ENCODE peak calls at places on chromosomes 16 and 17, in eight cellular contexts. One of them, this sample, is unnamed.

GRCh38 chr16:67666538-67667433 is at the start of the genes C16orf86 and ENKD1:
- DNase-seq in cardiac fibroblast: peak
- DNase-seq in ovary: peak
- DNase-seq in tibial artery: peak
- DNase-seq in endothelial cell: peak
- DNase-seq in stomach: peak
- DNase-seq in HFF-Myc: no peak
- DNase-seq in fibroblast of pulmonary artery: peak
- DNase-seq in this sample: peak

GRCh38 chr16:50326835-50327465 is 41.8 kb downstream of the BRD7 start:
- DNase-seq in fibroblast of pulmonary artery: peak
- DNase-seq in stomach: no peak
- DNase-seq in cardiac fibroblast: peak
- DNase-seq in HFF-Myc: no peak
- DNase-seq in tibial artery: no peak
- DNase-seq in ovary: no peak
- DNase-seq in endothelial cell: no peak
- DNase-seq in this sample: no peak

GRCh38 chr16:12484987-12485386 is 318.7 kb downstream of the CPPED1 start:
- DNase-seq in fibroblast of pulmonary artery: no peak
- DNase-seq in endothelial cell: no peak
- DNase-seq in ovary: no peak
- DNase-seq in stomach: peak
- DNase-seq in tibial artery: no peak
- DNase-seq in cardiac fibroblast: no peak
- DNase-seq in HFF-Myc: no peak
- DNase-seq in this sample: no peak

GRCh38 chr17:80720624-80721577 is 176.3 kb downstream of the RPTOR start:
- DNase-seq in tibial artery: no peak
- DNase-seq in fibroblast of pulmonary artery: peak
- DNase-seq in ovary: no peak
- DNase-seq in stomach: peak
- DNase-seq in HFF-Myc: no peak
- DNase-seq in cardiac fibroblast: peak
- DNase-seq in endothelial cell: peak
- DNase-seq in this sample: no peak

GRCh38 chr17:65022751-65023421 is 33.7 kb downstream of the GNA13 start:
- DNase-seq in HFF-Myc: peak
- DNase-seq in endothelial cell: no peak
- DNase-seq in cardiac fibroblast: peak
- DNase-seq in tibial artery: no peak
- DNase-seq in ovary: no peak
- DNase-seq in stomach: no peak
- DNase-seq in fibroblast of pulmonary artery: peak
- DNase-seq in this sample: peak

GRCh38 chr17:81129289-81129688 is 36.0 kb upstream of the PVALEF start:
- DNase-seq in endothelial cell: no peak
- DNase-seq in tibial artery: no peak
- DNase-seq in stomach: no peak
- DNase-seq in HFF-Myc: no peak
- DNase-seq in ovary: no peak
- DNase-seq in fibroblast of pulmonary artery: no peak
- DNase-seq in cardiac fibroblast: no peak
- DNase-seq in this sample: no peak

GRCh38 chr16:47317465-47318240 is 143.2 kb downstream of the ITFG1 start:
- DNase-seq in stomach: no peak
- DNase-seq in HFF-Myc: no peak
- DNase-seq in endothelial cell: no peak
- DNase-seq in ovary: no peak
- DNase-seq in fibroblast of pulmonary artery: no peak
- DNase-seq in tibial artery: no peak
- DNase-seq in cardiac fibroblast: no peak
- DNase-seq in this sample: no peak

GRCh38 chr17:20010099-20010863 is 1.1 kb downstream of the SPECC1 start:
- DNase-seq in cardiac fibroblast: peak
- DNase-seq in HFF-Myc: no peak
- DNase-seq in ovary: peak
- DNase-seq in tibial artery: peak
- DNase-seq in endothelial cell: peak
- DNase-seq in stomach: peak
- DNase-seq in fibroblast of pulmonary artery: peak
- DNase-seq in this sample: peak

GRCh38 chr17:1413281-1413791 is 13.3 kb upstream of the YWHAE start:
- DNase-seq in fibroblast of pulmonary artery: peak
- DNase-seq in cardiac fibroblast: peak
- DNase-seq in ovary: peak
- DNase-seq in HFF-Myc: peak
- DNase-seq in stomach: peak
- DNase-seq in endothelial cell: no peak
- DNase-seq in tibial artery: peak
- DNase-seq in this sample: peak

GRCh38 chr16:49382916-49383315 is 9.3 kb downstream of the C16orf78 start:
- DNase-seq in stomach: no peak
- DNase-seq in cardiac fibroblast: no peak
- DNase-seq in HFF-Myc: no peak
- DNase-seq in tibial artery: no peak
- DNase-seq in fibroblast of pulmonary artery: no peak
- DNase-seq in ovary: no peak
- DNase-seq in endothelial cell: peak
- DNase-seq in this sample: no peak

GRCh38 chr17:31413871-31414589 is 22.6 kb downstream of the RAB11FIP4 start:
- DNase-seq in cardiac fibroblast: peak
- DNase-seq in HFF-Myc: peak
- DNase-seq in ovary: no peak
- DNase-seq in fibroblast of pulmonary artery: peak
- DNase-seq in endothelial cell: no peak
- DNase-seq in tibial artery: no peak
- DNase-seq in stomach: no peak
- DNase-seq in this sample: peak

GRCh38 chr17:15659663-15660062 is 24.4 kb downstream of the TRIM16 start:
- DNase-seq in endothelial cell: no peak
- DNase-seq in cardiac fibroblast: peak
- DNase-seq in stomach: peak
- DNase-seq in tibial artery: no peak
- DNase-seq in HFF-Myc: no peak
- DNase-seq in ovary: no peak
- DNase-seq in fibroblast of pulmonary artery: peak
- DNase-seq in this sample: no peak

DNA sequence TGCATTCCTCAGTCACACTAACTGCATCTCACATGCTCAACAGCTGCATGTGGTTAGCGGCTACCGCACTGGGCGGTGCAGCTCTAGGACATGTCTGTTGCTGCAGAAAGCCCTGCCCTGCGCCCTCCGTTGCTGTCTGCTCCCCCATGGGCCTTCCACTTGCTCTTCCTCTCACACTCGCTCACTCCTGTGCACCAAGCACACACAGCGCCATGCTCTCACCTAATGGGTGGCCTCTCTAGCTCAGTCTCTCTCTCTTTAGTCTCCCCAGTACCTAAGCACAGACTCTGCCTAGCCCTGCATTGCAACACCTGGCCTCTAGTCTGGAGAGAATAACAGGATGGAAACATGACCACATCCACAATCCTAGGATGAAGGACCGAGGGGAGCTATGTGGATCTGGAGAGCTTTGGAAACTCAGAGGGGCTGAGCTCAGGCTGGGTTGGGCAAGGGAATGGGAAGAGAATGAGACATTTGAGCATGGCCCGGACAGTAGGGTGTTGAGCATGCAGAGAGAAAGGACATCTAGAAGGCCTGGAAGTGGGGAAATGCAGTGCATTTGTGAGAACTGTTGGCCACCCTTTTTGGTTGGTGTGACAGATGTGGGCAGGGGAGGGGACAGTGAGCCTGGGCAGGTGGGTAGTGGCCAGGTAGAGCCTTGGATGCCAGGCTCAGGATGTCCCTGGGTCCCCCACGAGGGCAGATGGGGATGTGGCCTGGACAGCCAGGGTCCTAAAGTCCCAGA is 16.0 kb downstream of the SGCA start:
- DNase-seq in endothelial cell: no peak
- DNase-seq in stomach: no peak
- DNase-seq in HFF-Myc: no peak
- DNase-seq in tibial artery: no peak
- DNase-seq in cardiac fibroblast: peak
- DNase-seq in fibroblast of pulmonary artery: peak
- DNase-seq in ovary: no peak
- DNase-seq in this sample: no peak
- TF ChIP-seq CTCF in endothelial cell: no peak
- TF ChIP-seq CTCF in stomach: no peak
- TF ChIP-seq CTCF in HFF-Myc: peak
- TF ChIP-seq CTCF in tibial artery: no peak
- TF ChIP-seq CTCF in cardiac fibroblast: no peak
- TF ChIP-seq CTCF in fibroblast of pulmonary artery: no peak
- TF ChIP-seq CTCF in ovary: no peak
- TF ChIP-seq CTCF in this sample: peak

DNA sequence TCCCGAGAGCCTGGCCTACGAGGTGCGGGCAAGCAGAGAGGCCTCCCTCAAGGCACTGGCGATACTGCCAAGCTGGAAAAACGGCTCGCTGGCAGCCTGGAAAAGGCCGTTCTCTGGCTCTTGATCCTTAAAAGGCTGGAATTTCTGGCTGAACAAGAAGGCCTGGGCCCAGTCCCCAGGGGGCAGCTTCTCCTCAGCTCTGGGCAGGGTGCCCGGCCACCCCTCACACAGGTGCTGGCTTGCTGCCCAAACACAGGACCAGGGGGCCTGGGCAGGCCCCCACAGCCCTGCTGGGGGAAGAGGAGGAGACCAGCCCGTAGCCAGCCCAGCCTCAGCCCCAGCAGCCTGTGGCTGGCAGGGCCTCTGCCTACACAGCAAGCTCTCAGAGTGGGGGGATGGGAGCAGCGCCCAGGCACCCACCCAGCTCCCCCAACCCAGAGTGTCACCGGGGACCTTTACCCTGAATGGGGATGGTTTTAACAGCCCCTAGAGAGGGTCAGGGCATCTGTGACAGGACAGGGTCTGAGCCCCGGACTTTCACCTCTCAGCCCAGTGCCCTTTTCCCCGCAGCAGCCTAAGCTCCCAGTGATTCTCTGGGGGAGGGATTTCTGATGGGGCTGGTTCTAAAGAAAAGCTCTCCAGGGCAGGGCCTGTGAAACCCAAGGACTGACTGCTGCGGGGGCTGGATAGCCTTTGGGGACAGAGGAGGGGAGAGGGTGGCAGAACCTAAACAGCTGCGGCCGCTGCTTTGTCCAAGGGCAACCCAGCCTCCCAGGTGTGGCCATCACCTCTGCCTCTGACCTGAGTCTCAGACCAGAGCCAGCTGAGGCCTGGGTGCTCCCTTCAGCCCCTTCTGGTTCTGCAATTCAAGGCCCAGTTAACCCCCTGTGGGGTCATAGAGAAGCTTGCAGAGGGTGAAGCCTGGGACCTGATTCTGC is 38.6 kb upstream of the TOB1 start:
- DNase-seq in HFF-Myc: no peak
- DNase-seq in ovary: peak
- DNase-seq in tibial artery: peak
- DNase-seq in stomach: peak
- DNase-seq in endothelial cell: no peak
- DNase-seq in fibroblast of pulmonary artery: no peak
- DNase-seq in cardiac fibroblast: peak
- DNase-seq in this sample: no peak
- TF ChIP-seq CTCF in HFF-Myc: no peak
- TF ChIP-seq CTCF in ovary: no peak
- TF ChIP-seq CTCF in tibial artery: no peak
- TF ChIP-seq CTCF in stomach: no peak
- TF ChIP-seq CTCF in endothelial cell: no peak
- TF ChIP-seq CTCF in fibroblast of pulmonary artery: no peak
- TF ChIP-seq CTCF in cardiac fibroblast: no peak
- TF ChIP-seq CTCF in this sample: no peak

GRCh38 chr17:78422267-78422605 is 43.8 kb downstream of the PGS1 start:
- DNase-seq in fibroblast of pulmonary artery: no peak
- DNase-seq in cardiac fibroblast: no peak
- DNase-seq in ovary: no peak
- DNase-seq in HFF-Myc: no peak
- DNase-seq in tibial artery: no peak
- DNase-seq in endothelial cell: no peak
- DNase-seq in stomach: no peak
- DNase-seq in this sample: no peak
- TF ChIP-seq CTCF in fibroblast of pulmonary artery: no peak
- TF ChIP-seq CTCF in cardiac fibroblast: no peak
- TF ChIP-seq CTCF in ovary: no peak
- TF ChIP-seq CTCF in HFF-Myc: no peak
- TF ChIP-seq CTCF in tibial artery: no peak
- TF ChIP-seq CTCF in endothelial cell: peak
- TF ChIP-seq CTCF in stomach: no peak
- TF ChIP-seq CTCF in this sample: peak

GRCh38 chr16:56822966-56823739 is 41.9 kb upstream of the SLC12A3 start:
- DNase-seq in tibial artery: no peak
- DNase-seq in fibroblast of pulmonary artery: no peak
- DNase-seq in cardiac fibroblast: no peak
- DNase-seq in ovary: no peak
- DNase-seq in stomach: no peak
- DNase-seq in endothelial cell: no peak
- DNase-seq in HFF-Myc: no peak
- DNase-seq in this sample: no peak

GRCh38 chr16:56828641-56829040 is 36.4 kb upstream of the SLC12A3 start:
- DNase-seq in cardiac fibroblast: no peak
- DNase-seq in endothelial cell: no peak
- DNase-seq in stomach: no peak
- DNase-seq in HFF-Myc: no peak
- DNase-seq in fibroblast of pulmonary artery: no peak
- DNase-seq in tibial artery: no peak
- DNase-seq in ovary: no peak
- DNase-seq in this sample: no peak

GRCh38 chr16:56824804-56825203 is 40.2 kb upstream of the SLC12A3 start:
- DNase-seq in cardiac fibroblast: no peak
- DNase-seq in ovary: no peak
- DNase-seq in HFF-Myc: no peak
- DNase-seq in endothelial cell: no peak
- DNase-seq in fibroblast of pulmonary artery: no peak
- DNase-seq in tibial artery: no peak
- DNase-seq in stomach: no peak
- DNase-seq in this sample: no peak

GRCh38 chr16:56825821-56826220 is 39.2 kb upstream of the SLC12A3 start:
- DNase-seq in ovary: no peak
- DNase-seq in HFF-Myc: no peak
- DNase-seq in tibial artery: no peak
- DNase-seq in stomach: no peak
- DNase-seq in endothelial cell: no peak
- DNase-seq in fibroblast of pulmonary artery: no peak
- DNase-seq in cardiac fibroblast: no peak
- DNase-seq in this sample: no peak

DNA sequence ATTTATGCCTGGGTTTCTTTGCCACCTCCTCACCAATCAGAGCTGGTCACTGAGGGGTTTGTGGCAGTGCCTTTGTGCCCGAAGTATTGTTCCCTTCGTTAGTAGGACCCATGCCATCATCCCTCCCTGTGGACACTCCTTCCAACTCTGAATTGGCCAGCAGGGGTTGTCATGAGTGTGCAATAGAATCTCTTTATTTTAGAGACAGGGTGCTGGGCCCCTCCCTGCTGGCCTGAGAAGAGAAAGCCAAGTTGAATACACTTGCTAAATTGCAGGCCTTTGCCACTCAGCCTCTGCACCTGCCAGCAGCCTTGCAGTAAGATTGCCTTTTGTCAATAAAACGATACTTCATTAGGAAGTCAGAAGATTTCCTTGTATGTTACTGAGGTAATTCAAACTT is 40.7 kb upstream of the SLC12A3 start:
- DNase-seq in endothelial cell: no peak
- DNase-seq in cardiac fibroblast: no peak
- DNase-seq in ovary: no peak
- DNase-seq in stomach: peak
- DNase-seq in fibroblast of pulmonary artery: no peak
- DNase-seq in HFF-Myc: no peak
- DNase-seq in tibial artery: no peak
- DNase-seq in this sample: no peak
- TF ChIP-seq CTCF in endothelial cell: no peak
- TF ChIP-seq CTCF in cardiac fibroblast: no peak
- TF ChIP-seq CTCF in ovary: no peak
- TF ChIP-seq CTCF in stomach: no peak
- TF ChIP-seq CTCF in fibroblast of pulmonary artery: peak
- TF ChIP-seq CTCF in HFF-Myc: peak
- TF ChIP-seq CTCF in tibial artery: no peak
- TF ChIP-seq CTCF in this sample: peak